ENCODE peak calls at places on chromosome 6, in ten cellular contexts. U is psoas muscle; B is IMR-90; A is endothelial cell of umbilical vein; T is PC-9; P is heart right ventricle; C is CD8-positive, alpha-beta T cell; Z is NT2/D1; K is adrenal gland; R is fibroblast of lung. X is an unnamed sample.

GRCh38 chr6:151269318-151269995 is 29.7 kb downstream of the AKAP12 start:
- DNase-seq in U (no peak), B (peak), A (peak), T (no peak), P (no peak), C (no peak), Z (no peak), K (no peak), R (peak), X (no peak)

GRCh38 chr6:82143041-82143481 is 104.5 kb downstream of the IBTK start:
- DNase-seq in U (no peak), B (peak), A (no peak), T (no peak), P (peak), C (no peak), Z (no peak), K (no peak), R (peak), X (no peak)

GRCh38 chr6:121884621-121885020 is 449.2 kb downstream of the GJA1 start:
- DNase-seq in U (no peak), B (peak), A (no peak), T (no peak), P (no peak), C (no peak), Z (no peak), K (no peak), R (no peak), X (no peak)

GRCh38 chr6:50264995-50265571 is 215.4 kb upstream of the DEFB112 start:
- DNase-seq in U (no peak), B (no peak), A (no peak), T (no peak), P (no peak), C (no peak), Z (peak), K (no peak), R (no peak), X (no peak)

GRCh38 chr6:15476631-15477380 is 186.0 kb downstream of the DTNBP1 start:
- DNase-seq in U (no peak), B (peak), A (no peak), T (no peak), P (no peak), C (no peak), Z (no peak), K (no peak), R (peak), X (no peak)

GRCh38 chr6:33898771-33899170 is 95.0 kb upstream of the MLN start:
- DNase-seq in U (no peak), B (no peak), A (no peak), T (no peak), P (no peak), C (no peak), Z (no peak), K (no peak), R (peak), X (no peak)

GRCh38 chr6:111585241-111585968 is 20.3 kb downstream of the TRAF3IP2 start:
- DNase-seq in U (no peak), B (peak), A (no peak), T (no peak), P (no peak), C (no peak), Z (no peak), K (no peak), R (peak), X (no peak)

GRCh38 chr6:69232506-69233194 is 564.2 kb downstream of the LMBRD1 start:
- DNase-seq in U (peak), B (peak), A (peak), T (peak), P (peak), C (no peak), Z (peak), K (peak), R (peak), X (peak)

GRCh38 chr6:72939029-72939428 is 286.3 kb downstream of the KHDC1L start:
- DNase-seq in U (no peak), B (no peak), A (no peak), T (no peak), P (no peak), C (no peak), Z (no peak), K (no peak), R (no peak), X (no peak)

GRCh38 chr6:25218346-25218745 is 60.8 kb upstream of the CARMIL1 start:
- DNase-seq in U (no peak), B (no peak), A (no peak), T (no peak), P (no peak), C (no peak), Z (no peak), K (no peak), R (no peak), X (no peak)

GRCh38 chr6:33118525-33119123 is 42.8 kb downstream of the HLA-DPB1 start:
- DNase-seq in U (no peak), B (peak), A (peak), T (no peak), P (peak), C (no peak), Z (no peak), K (no peak), R (peak), X (peak)

GRCh38 chr6:138467901-138468300 is 31.4 kb downstream of the NHSL1 start:
- DNase-seq in U (no peak), B (peak), A (no peak), T (no peak), P (no peak), C (no peak), Z (no peak), K (no peak), R (peak), X (no peak)

GRCh38 chr6:160154471-160154870 is 32.9 kb downstream of the SLC22A1 start:
- DNase-seq in U (no peak), B (no peak), A (no peak), T (no peak), P (no peak), C (no peak), Z (no peak), K (no peak), R (no peak), X (no peak)

GRCh38 chr6:139472341-139473038 is 98.0 kb upstream of the CITED2 start:
- DNase-seq in U (no peak), B (peak), A (no peak), T (no peak), P (no peak), C (no peak), Z (no peak), K (no peak), R (peak), X (no peak)

GRCh38 chr6:56640374-56640773 is 2.3 kb downstream of the DST start:
- DNase-seq in U (no peak), B (no peak), A (no peak), T (no peak), P (no peak), C (no peak), Z (no peak), K (no peak), R (no peak), X (no peak)

GRCh38 chr6:149586149-149586548 is 20.0 kb downstream of the GINM1 start:
- DNase-seq in U (no peak), B (no peak), A (no peak), T (no peak), P (no peak), C (no peak), Z (no peak), K (no peak), R (no peak), X (no peak)

GRCh38 chr6:16437984-16438383 is 199.6 kb downstream of the GMPR start:
- DNase-seq in U (no peak), B (no peak), A (no peak), T (no peak), P (no peak), C (no peak), Z (no peak), K (no peak), R (no peak), X (no peak)

GRCh38 chr6:128417698-128418097 is 102.7 kb downstream of the PTPRK start:
- DNase-seq in U (no peak), B (no peak), A (no peak), T (no peak), P (no peak), C (no peak), Z (no peak), K (no peak), R (peak), X (no peak)

DNA sequence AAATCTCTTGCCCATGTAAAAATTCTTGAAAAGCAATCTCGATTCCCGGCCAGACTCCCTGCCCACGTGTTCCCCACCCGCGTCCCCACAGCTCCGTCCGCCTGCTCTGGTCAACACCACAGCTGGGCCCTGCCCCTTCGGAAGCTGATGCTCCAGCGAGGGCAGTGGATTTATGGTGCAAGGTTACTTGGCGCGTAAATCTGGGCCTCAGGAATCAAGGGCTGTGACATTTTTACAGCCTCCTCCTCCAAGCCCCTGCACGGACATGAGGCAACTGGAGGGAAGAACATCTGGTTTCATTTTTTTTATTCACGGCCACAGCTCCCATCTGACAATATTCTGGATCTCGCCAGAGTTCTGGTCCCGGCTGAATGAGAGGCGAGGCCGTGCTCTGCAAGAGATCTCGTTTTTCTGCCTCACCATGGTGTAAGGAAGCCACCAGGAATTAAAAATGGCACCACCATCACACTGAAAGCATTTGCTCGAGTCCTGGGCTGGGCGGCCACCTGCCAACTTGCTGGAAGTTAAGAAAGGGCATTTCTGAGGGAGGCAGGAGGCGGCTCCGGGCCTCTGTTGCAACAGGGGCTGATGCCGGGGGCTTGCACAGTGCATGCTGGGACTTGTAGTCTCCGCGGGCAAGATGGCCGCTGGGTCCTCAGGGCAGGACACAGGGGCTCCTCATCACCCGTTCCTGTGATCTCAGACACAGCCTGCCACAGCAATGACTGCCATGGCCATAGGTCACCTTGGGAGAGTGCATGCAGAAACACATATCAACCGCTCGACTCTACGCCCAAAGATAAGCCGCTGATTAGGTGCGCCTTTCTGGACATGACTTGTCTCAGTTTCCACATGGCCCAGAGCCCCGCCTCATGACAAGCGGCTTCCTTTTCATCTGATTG is 148.5 kb downstream of the LY86 start:
- DNase-seq in U (peak), B (no peak), A (peak), T (no peak), P (peak), C (no peak), Z (no peak), K (peak), R (no peak), X (no peak)
- H3K4me3 ChIP-seq in U (peak), B (peak), A (no peak), T (no peak), P (peak), C (no peak), Z (no peak), K (no peak), R (peak), X (no peak)

GRCh38 chr6:70391513-70391912 is 21.8 kb upstream of the FAM135A start:
- DNase-seq in U (no peak), B (no peak), A (no peak), T (no peak), P (no peak), C (no peak), Z (no peak), K (no peak), R (no peak), X (no peak)
- H3K4me3 ChIP-seq in U (no peak), B (no peak), A (no peak), T (no peak), P (no peak), C (no peak), Z (no peak), K (no peak), R (no peak), X (no peak)

DNA sequence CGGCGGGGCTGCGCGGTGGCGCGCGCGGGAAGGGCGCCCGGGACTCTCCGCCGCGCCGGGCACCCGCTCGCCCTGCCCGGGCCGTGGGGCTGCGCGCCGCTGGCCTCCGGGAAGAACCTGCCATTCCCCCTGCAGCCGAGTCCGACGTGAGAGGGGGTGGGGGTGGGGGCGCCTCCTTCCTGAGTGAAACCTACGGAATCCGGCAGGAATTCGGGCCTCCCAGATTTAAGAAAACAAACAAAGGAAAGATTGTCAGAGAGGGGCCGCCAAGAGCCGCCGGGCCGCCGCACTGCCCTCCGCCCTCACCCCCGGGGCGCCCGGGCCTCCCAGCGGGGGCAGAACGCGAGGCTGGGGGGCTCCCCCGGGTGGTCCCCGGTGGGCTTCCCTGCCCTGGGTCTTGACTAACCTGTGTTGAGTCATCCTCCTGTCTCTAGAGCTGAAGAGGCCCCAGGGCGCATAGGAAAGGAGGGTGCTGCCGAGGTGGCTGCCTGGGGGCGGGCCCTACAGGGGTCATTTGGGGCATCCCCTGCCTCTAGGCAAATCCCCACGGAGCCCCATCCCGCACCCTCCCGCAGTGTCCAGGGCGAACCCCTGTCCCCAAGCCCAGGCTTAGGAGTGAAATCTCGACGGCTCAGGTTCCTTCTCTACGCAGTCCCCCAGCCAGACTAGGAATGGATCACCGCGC is 42.2 kb upstream of the FOXP4 start:
- DNase-seq in U (peak), B (peak), A (peak), T (peak), P (no peak), C (no peak), Z (no peak), K (no peak), R (peak), X (no peak)
- H3K4me3 ChIP-seq in U (peak), B (peak), A (no peak), T (peak), P (peak), C (no peak), Z (peak), K (no peak), R (no peak), X (no peak)

DNA sequence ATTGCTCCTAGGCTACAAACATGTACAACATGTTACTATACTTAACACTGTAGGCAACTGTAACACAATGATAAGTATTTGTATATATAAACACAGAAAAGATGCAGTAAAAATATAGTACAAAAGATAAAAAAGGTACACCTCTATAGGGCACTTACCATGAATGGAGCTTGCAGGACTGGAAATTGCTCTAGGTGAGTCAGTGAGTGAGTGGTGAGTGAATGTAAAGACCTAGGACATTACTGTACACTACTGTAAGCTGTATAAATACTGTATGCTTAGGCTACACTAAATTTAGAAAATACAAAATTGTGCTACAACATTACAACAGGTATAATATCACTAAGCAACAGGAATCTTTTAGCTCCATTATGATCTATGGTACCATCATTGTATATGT is 312.0 kb upstream of the PREP start:
- DNase-seq in U (no peak), B (no peak), A (no peak), T (no peak), P (no peak), C (no peak), Z (no peak), K (no peak), R (no peak), X (no peak)
- H3K4me3 ChIP-seq in U (no peak), B (no peak), A (no peak), T (no peak), P (no peak), C (no peak), Z (no peak), K (no peak), R (no peak), X (no peak)

GRCh38 chr6:30887901-30888300 is 3.6 kb downstream of the DDR1 start:
- DNase-seq in U (no peak), B (no peak), A (no peak), T (no peak), P (no peak), C (no peak), Z (no peak), K (no peak), R (peak), X (no peak)
- H3K4me3 ChIP-seq in U (no peak), B (no peak), A (no peak), T (no peak), P (no peak), C (no peak), Z (no peak), K (no peak), R (no peak), X (no peak)

DNA sequence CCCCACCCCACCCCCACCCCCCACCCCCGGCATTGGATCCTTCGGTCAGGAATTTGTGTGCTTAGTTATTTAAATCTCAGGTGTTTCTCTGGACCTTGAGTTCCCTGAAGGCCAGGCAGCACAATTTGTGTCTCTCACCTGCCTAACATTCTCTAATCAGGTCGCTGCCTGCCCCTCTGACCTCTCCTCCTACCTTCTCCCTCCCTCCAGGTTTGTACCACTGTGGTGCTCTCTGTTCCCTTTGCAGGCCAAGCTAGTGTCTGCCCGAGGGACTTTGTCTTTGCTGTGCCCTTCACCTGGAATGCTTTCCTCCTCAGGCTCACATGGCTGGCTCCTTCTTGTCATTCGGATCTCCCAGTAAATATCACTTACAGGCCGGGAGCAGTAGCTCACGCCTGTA is 131.4 kb upstream of the SLC2A12 start:
- DNase-seq in U (no peak), B (no peak), A (no peak), T (no peak), P (no peak), C (no peak), Z (no peak), K (no peak), R (no peak), X (no peak)
- H3K4me3 ChIP-seq in U (no peak), B (no peak), A (no peak), T (no peak), P (no peak), C (no peak), Z (no peak), K (no peak), R (no peak), X (no peak)

GRCh38 chr6:80550748-80551147 is 444.3 kb downstream of the BCKDHB start:
- DNase-seq in U (no peak), B (no peak), A (no peak), T (no peak), P (no peak), C (no peak), Z (no peak), K (no peak), R (no peak), X (no peak)

GRCh38 chr6:80550271-80550670 is 443.8 kb downstream of the BCKDHB start:
- DNase-seq in U (no peak), B (no peak), A (no peak), T (no peak), P (no peak), C (no peak), Z (no peak), K (no peak), R (no peak), X (no peak)

GRCh38 chr6:80548496-80548895 is 442.0 kb downstream of the BCKDHB start:
- DNase-seq in U (no peak), B (peak), A (no peak), T (no peak), P (no peak), C (no peak), Z (no peak), K (no peak), R (peak), X (no peak)

GRCh38 chr6:80545323-80545722 is 438.9 kb downstream of the BCKDHB start:
- DNase-seq in U (no peak), B (no peak), A (no peak), T (no peak), P (no peak), C (no peak), Z (no peak), K (no peak), R (no peak), X (no peak)

GRCh38 chr6:80547827-80548226 is 441.4 kb downstream of the BCKDHB start:
- DNase-seq in U (no peak), B (peak), A (no peak), T (no peak), P (no peak), C (no peak), Z (no peak), K (no peak), R (peak), X (no peak)
- H3K4me3 ChIP-seq in U (no peak), B (no peak), A (no peak), T (no peak), P (no peak), C (no peak), Z (no peak), K (no peak), R (no peak), X (no peak)

X was measured in Jurkat, Clone E6-1.